ENCODE peak calls at places on chromosomes 4 and X, in eight cellular contexts. Z is upper lobe of right lung, V is mammary epithelial cell, I is tibial artery, J is GM23338, Q is sigmoid colon, X is HCT116, E is heart right ventricle. N is an unnamed sample. For H3K27me3, the result is how much of the 10 kb centered on the place peaks cover.

GRCh38 chr4:51843309-51844156 is 580 bp downstream of the DCUN1D4 start:
- DNase-seq in Z (peak), X (no peak), E (peak), J (peak), I (peak), V (peak), Q (peak), N (no peak)

GRCh38 chrX:88613338-88613737 is 133.7 kb upstream of the CPXCR1 start:
- DNase-seq in E (no peak), Q (no peak), J (peak), V (no peak), I (no peak), Z (no peak), X (no peak), N (no peak)

GRCh38 chr4:56958111-56958517 is 19.3 kb downstream of the NOA1 start:
- DNase-seq in Q (peak), I (peak), Z (no peak), X (no peak), J (no peak), V (peak), E (peak), N (peak)

GRCh38 chr4:152588869-152589268 is 53.0 kb upstream of the FBXW7 start:
- DNase-seq in Q (no peak), E (no peak), I (no peak), X (no peak), Z (no peak), J (no peak), V (no peak), N (no peak)

GRCh38 chrX:118976599-118977340 is 2.4 kb downstream of the LONRF3 start:
- DNase-seq in Z (peak), X (no peak), E (peak), I (peak), J (no peak), V (no peak), Q (peak), N (no peak)

GRCh38 chrX:55451125-55451524 is 802 bp upstream of the MAGEH1 start:
- DNase-seq in X (no peak), E (no peak), Z (no peak), Q (no peak), I (no peak), V (no peak), J (no peak), N (no peak)

GRCh38 chr4:162499478-162499877 is 335.7 kb upstream of the FSTL5 start:
- DNase-seq in J (peak), V (no peak), I (no peak), E (no peak), Q (no peak), X (no peak), Z (no peak), N (no peak)

GRCh38 chr4:110135523-110135922 is 62.9 kb downstream of the ELOVL6 start:
- DNase-seq in Z (no peak), X (no peak), E (no peak), Q (no peak), V (no peak), I (no peak), J (no peak), N (no peak)

GRCh38 chr4:6283282-6283681 is 13.6 kb downstream of the WFS1 start:
- DNase-seq in I (no peak), Q (no peak), Z (no peak), E (no peak), V (no peak), J (no peak), X (no peak), N (no peak)

GRCh38 chrX:87299563-87300160 is 217.9 kb upstream of the KLHL4 start:
- DNase-seq in I (no peak), Q (no peak), X (no peak), Z (no peak), J (peak), E (no peak), V (peak), N (no peak)

GRCh38 chrX:118100091-118100490 is 16.5 kb downstream of the KLHL13 start:
- DNase-seq in I (no peak), Q (no peak), X (no peak), E (no peak), Z (no peak), J (no peak), V (no peak), N (no peak)

GRCh38 chr4:134935320-134935719 is 733.7 kb upstream of the PABPC4L start:
- DNase-seq in X (no peak), Q (no peak), E (no peak), J (peak), Z (no peak), V (no peak), I (no peak), N (no peak)

GRCh38 chr4:157271166-157271869 is 50.8 kb downstream of the GRIA2 start:
- DNase-seq in I (no peak), E (no peak), J (peak), X (no peak), Q (no peak), Z (no peak), V (peak), N (peak)

GRCh38 chrX:6778547-6779231 is 243.8 kb upstream of the VCX3A start:
- DNase-seq in Q (no peak), V (no peak), Z (no peak), E (no peak), I (no peak), J (peak), X (no peak), N (no peak)

GRCh38 chrX:119880552-119881437 is 9.2 kb downstream of the NDUFA1 start:
- DNase-seq in Q (no peak), V (peak), E (no peak), Z (no peak), J (peak), X (peak), I (no peak), N (no peak)

GRCh38 chrX:93422693-93423092 is 250.7 kb downstream of the NAP1L3 start:
- DNase-seq in Q (no peak), E (no peak), J (peak), X (no peak), V (peak), I (no peak), Z (no peak), N (no peak)

GRCh38 chr4:40731792-40732245 is 17.9 kb upstream of the NSUN7 start:
- DNase-seq in Z (peak), Q (peak), X (no peak), V (no peak), E (peak), I (peak), J (no peak), N (no peak)

GRCh38 chrX:47272013-47272408 is 39.2 kb downstream of the USP11 start:
- DNase-seq in Z (no peak), I (no peak), V (no peak), E (no peak), Q (no peak), J (no peak), X (no peak), N (no peak)

GRCh38 chrX:2538016-2538415 is 37.2 kb upstream of the DHRSX start:
- DNase-seq in Q (no peak), J (no peak), X (no peak), Z (no peak), V (no peak), I (no peak), E (no peak), N (no peak)

GRCh38 chr4:183141997-183142396 is 42.9 kb downstream of the WWC2 start:
- DNase-seq in E (no peak), Q (no peak), I (no peak), V (no peak), J (no peak), X (no peak), Z (no peak), N (no peak)

GRCh38 chr4:18020145-18020670 is 1.3 kb downstream of the LCORL start:
- DNase-seq in Q (no peak), X (no peak), V (peak), I (no peak), E (no peak), Z (no peak), J (peak), N (no peak)

GRCh38 chrX:149825424-149825823 is 43.7 kb downstream of the MAGEA9 start:
- DNase-seq in E (peak), J (peak), Z (no peak), Q (no peak), I (no peak), X (peak), V (no peak), N (no peak)

GRCh38 chr4:174210354-174210753 is 73.1 kb downstream of the FBXO8 start:
- DNase-seq in V (no peak), E (no peak), J (peak), Z (no peak), X (no peak), Q (no peak), I (no peak), N (no peak)

GRCh38 chr4:181820518-181820917 is 422.7 kb upstream of the TENM3 start:
- DNase-seq in E (no peak), Z (no peak), I (no peak), X (no peak), J (peak), V (no peak), Q (no peak), N (no peak)

GRCh38 chr4:84878090-84878489 is 88.4 kb downstream of the WDFY3 start:
- DNase-seq in V (peak), E (no peak), I (no peak), Q (no peak), Z (no peak), X (no peak), J (no peak), N (peak)

GRCh38 chr4:101157415-101158135 is 189.8 kb downstream of the PPP3CA start:
- DNase-seq in Z (no peak), V (no peak), I (no peak), J (no peak), E (no peak), X (no peak), Q (no peak), N (no peak)

GRCh38 chr4:157978680-157979361 is 194.0 kb downstream of the GASK1B start:
- DNase-seq in X (peak), V (peak), E (peak), I (peak), J (peak), Z (peak), Q (no peak), N (peak)

GRCh38 chr4:67634741-67635140 is 66.2 kb downstream of the UBA6 start:
- DNase-seq in X (no peak), I (no peak), J (no peak), V (no peak), Z (no peak), Q (no peak), E (no peak), N (no peak)

GRCh38 chrX:19852014-19853005 is 35.1 kb downstream of the SH3KBP1 start:
- DNase-seq in X (no peak), V (peak), Q (peak), Z (no peak), J (no peak), E (peak), I (no peak), N (no peak)

GRCh38 chr4:72767903-72768817 is 199.1 kb upstream of the ADAMTS3 start:
- DNase-seq in X (no peak), I (no peak), V (peak), Z (no peak), J (no peak), Q (no peak), E (no peak), N (peak)

GRCh38 chr4:145484240-145484846 is 2.7 kb downstream of the SMAD1 start:
- DNase-seq in Z (no peak), V (no peak), E (no peak), Q (no peak), I (no peak), X (no peak), J (no peak), N (no peak)

GRCh38 chr4:74543983-74544382 is 99.0 kb downstream of the AREG start:
- DNase-seq in X (no peak), Z (no peak), E (no peak), V (no peak), Q (no peak), J (no peak), I (no peak), N (no peak)

GRCh38 chr4:6418193-6418755 is 54.1 kb downstream of the PPP2R2C start:
- DNase-seq in J (no peak), E (no peak), Z (peak), I (no peak), V (no peak), Q (no peak), X (no peak), N (no peak)

GRCh38 chr4:76306882-76307669 is 543 bp downstream of the STBD1 start:
- DNase-seq in I (peak), Q (peak), E (peak), V (peak), X (no peak), Z (peak), J (peak), N (no peak)
- TF ChIP-seq CTCF in I (no peak), Q (peak), E (no peak), V (peak), X (peak), Z (peak), J (peak), N (peak)

GRCh38 chrX:108740299-108740774 is 4.0 kb upstream of the IRS4 start:
- DNase-seq in E (no peak), J (no peak), X (no peak), Z (no peak), I (no peak), Q (no peak), V (no peak), N (no peak)
- H3K27me3 ChIP-seq in E (under half), J (under half), X (under half), Z (under half), I (under half), Q (under half), V (under half), N (under half)

GRCh38 chr4:70315928-70316327 is 18.9 kb upstream of the CABS1 start:
- DNase-seq in X (peak), I (no peak), J (peak), E (no peak), V (no peak), Z (no peak), Q (no peak), N (no peak)
- TF ChIP-seq CTCF in X (peak), I (no peak), J (peak), E (no peak), V (peak), Z (no peak), Q (no peak), N (no peak)

GRCh38 chr4:107666134-107666533 is 53.9 kb downstream of the PAPSS1 start:
- DNase-seq in Z (no peak), E (no peak), Q (no peak), V (no peak), J (no peak), X (no peak), I (no peak), N (no peak)

GRCh38 chr4:107669068-107669467 is 51.0 kb downstream of the PAPSS1 start:
- DNase-seq in Z (no peak), E (no peak), Q (no peak), V (no peak), J (no peak), X (no peak), I (no peak), N (no peak)

DNA sequence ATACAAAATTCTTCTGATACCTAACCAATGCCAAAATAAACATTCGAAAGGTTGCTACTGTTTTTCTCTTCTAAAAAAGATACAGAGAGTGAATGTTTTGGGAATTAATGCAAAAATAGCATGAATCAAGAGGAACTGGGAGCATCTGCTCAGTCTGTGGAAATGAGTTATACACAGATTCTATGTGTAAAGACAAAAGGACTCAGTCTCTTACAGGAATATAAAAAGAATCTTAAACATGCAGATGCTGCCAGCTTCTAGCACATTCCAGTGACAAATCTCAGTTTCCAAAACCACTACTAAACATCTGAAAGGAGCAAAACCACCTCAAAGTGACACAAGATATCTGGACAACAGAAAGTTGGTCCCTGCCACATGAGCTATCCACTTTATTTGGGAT is 55.0 kb downstream of the PAPSS1 start:
- DNase-seq in E (no peak), V (no peak), I (no peak), J (no peak), Q (no peak), Z (no peak), X (no peak), N (no peak)
- H3K27me3 ChIP-seq in E (under half), V (under half), I (under half), J (under half), Q (under half), Z (under half), X (under half), N (under half)

DNA sequence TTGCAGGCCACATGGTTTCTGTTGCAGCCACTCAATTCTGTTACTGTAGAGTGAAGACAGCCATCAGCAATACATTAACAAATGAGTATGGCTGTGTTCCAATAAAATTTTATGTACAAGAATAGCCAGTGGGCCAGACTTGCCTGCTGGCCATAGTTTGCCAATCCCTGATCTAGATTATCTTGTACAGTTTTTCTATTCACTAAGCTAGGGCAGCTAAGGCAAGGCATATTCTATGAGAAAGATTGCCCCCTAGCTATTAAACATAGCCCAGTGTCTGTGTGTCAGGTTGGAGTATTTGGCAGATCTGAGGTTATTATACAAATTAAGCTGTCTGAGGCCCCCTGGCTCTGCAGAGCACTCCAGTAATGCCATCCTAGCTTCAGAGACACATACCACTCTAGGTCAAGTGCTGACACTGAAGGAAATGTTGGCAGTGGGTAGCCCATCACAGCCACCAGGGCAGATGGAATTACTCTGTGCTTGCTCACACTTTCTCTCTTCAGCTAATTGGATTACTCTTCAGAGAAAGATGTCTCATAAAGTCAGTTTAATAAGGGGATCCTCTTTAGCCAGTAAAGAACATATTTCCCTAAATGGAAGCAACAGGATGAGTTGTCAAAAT is 40.7 kb downstream of the MTTP start:
- DNase-seq in E (peak), V (no peak), Q (peak), X (no peak), J (no peak), Z (no peak), I (no peak), N (no peak)
- TF ChIP-seq CTCF in E (no peak), V (no peak), Q (no peak), X (no peak), J (peak), Z (no peak), I (no peak), N (no peak)

GRCh38 chr4:102608190-102608589 is 107.0 kb downstream of the NFKB1 start:
- DNase-seq in V (peak), J (no peak), Z (no peak), E (no peak), Q (no peak), I (no peak), X (no peak), N (no peak)
- H3K27me3 ChIP-seq in V (under half), J (under half), Z (under half), E (under half), Q (under half), I (under half), X (under half), N (under half)

GRCh38 chr4:139841464-139842195 is 176.0 kb downstream of the MGST2 start:
- DNase-seq in Z (no peak), X (no peak), J (no peak), I (no peak), Q (no peak), E (no peak), V (no peak), N (no peak)
- TF ChIP-seq CTCF in Z (no peak), X (no peak), J (peak), I (no peak), Q (no peak), E (no peak), V (no peak), N (no peak)

N was measured in kidney epithelial cell.